ENCODE peak calls at places on chromosomes 12 and 14, in six cellular contexts. F is colonic mucosa, Z is left ventricle myocardium inferior, L is mammary epithelial cell, X is adrenal gland, W is endodermal cell. N is an unnamed sample.
A peak's percentile ranks its signal among the peaks of the same experiment; 100 is the strongest.

GRCh38 chr12:56021882-56022497 is 1.1 kb downstream of the IKZF4 start:
- DNase-seq in F (no peak), Z (no peak), X (no peak), L (no peak), W (no peak), N (no peak)

GRCh38 chr14:100327128-100327527 is 4.0 kb downstream of the SLC25A47 start:
- DNase-seq in L (no peak), X (no peak), W (peak; percentile 39), F (no peak), Z (no peak), N (no peak)

GRCh38 chr12:112514926-112515642 is 96.3 kb downstream of the PTPN11 start:
- DNase-seq in X (no peak), W (no peak), L (peak; percentile 13), Z (no peak), F (no peak), N (no peak)

GRCh38 chr14:52342849-52343606 is 28.9 kb downstream of the PTGER2 start:
- DNase-seq in X (no peak), W (no peak), Z (no peak), F (no peak), L (peak; percentile 58), N (no peak)

GRCh38 chr12:46382974-46383653 is 10.5 kb upstream of the SLC38A2 start:
- DNase-seq in L (peak; percentile 95), F (peak; percentile 97), X (peak; percentile 98), W (peak; percentile 98), Z (peak; percentile 97), N (peak; percentile 99)

GRCh38 chr12:52870361-52871290 is 21.8 kb upstream of the KRT78 start:
- DNase-seq in W (peak; percentile 97), Z (peak; percentile 55), L (peak; percentile 52), X (no peak), F (peak; percentile 94), N (no peak)

GRCh38 chr12:31749024-31749704 is 20.3 kb upstream of the AMN1 start:
- DNase-seq in L (peak; percentile 100), W (peak; percentile 86), X (peak; percentile 80), Z (no peak), F (peak; percentile 89), N (peak; percentile 71)

GRCh38 chr12:15044461-15044860 is 71.6 kb downstream of the PDE6H start:
- DNase-seq in X (no peak), W (no peak), F (no peak), Z (no peak), L (no peak), N (no peak)

GRCh38 chr14:91980157-91980556 is 32.7 kb upstream of the FBLN5 start:
- DNase-seq in F (no peak), Z (no peak), W (no peak), X (no peak), L (peak; percentile 93), N (no peak)

GRCh38 chr14:38989917-38990546 is 113.0 kb downstream of the SEC23A start:
- DNase-seq in X (no peak), F (no peak), W (no peak), L (no peak), Z (no peak), N (no peak)

GRCh38 chr14:39441805-39442204 is 9.6 kb upstream of the FBXO33 start:
- DNase-seq in L (no peak), X (no peak), W (no peak), F (no peak), Z (no peak), N (no peak)

GRCh38 chr14:21978184-21978998 is 304.8 kb upstream of the OR4E1 start:
- DNase-seq in F (peak; percentile 34), X (no peak), L (peak; percentile 16), Z (no peak), W (peak; percentile 88), N (no peak)

GRCh38 chr14:30214014-30214413 is 286.4 kb upstream of the PRKD1 start:
- DNase-seq in X (no peak), L (peak; percentile 59), Z (no peak), F (no peak), W (no peak), N (no peak)

GRCh38 chr12:2804390-2805145 is 7.9 kb upstream of the ITFG2 start:
- DNase-seq in W (no peak), X (peak; percentile 81), Z (peak; percentile 76), L (no peak), F (no peak), N (peak; percentile 85)

GRCh38 chr14:79587875-79588274 is 623.4 kb downstream of the DIO2 start:
- DNase-seq in L (no peak), W (no peak), Z (no peak), F (no peak), X (no peak), N (no peak)

GRCh38 chr12:12079291-12079690 is 8.6 kb downstream of the BCL2L14 start:
- DNase-seq in X (no peak), F (no peak), L (peak; percentile 3), W (peak; percentile 43), Z (no peak), N (no peak)

GRCh38 chr14:103492572-103492971 is 30.1 kb downstream of the CKB start:
- DNase-seq in F (no peak), X (peak; percentile 25), L (no peak), W (no peak), Z (no peak), N (no peak)

GRCh38 chr12:95228617-95229016 is 11.0 kb downstream of the VEZT start:
- DNase-seq in X (no peak), L (no peak), Z (no peak), F (no peak), W (no peak), N (no peak)

GRCh38 chr14:40899435-40899834 is 707.2 kb upstream of the LRFN5 start:
- DNase-seq in F (no peak), L (no peak), W (no peak), X (no peak), Z (no peak), N (no peak)

GRCh38 chr12:106645074-106645421 is 62.2 kb downstream of the RFX4 start:
- DNase-seq in Z (peak; percentile 59), W (no peak), X (peak; percentile 59), F (peak; percentile 78), L (peak; percentile 86), N (no peak)

GRCh38 chr12:1630081-1630826 is 1.2 kb downstream of the WNT5B start:
- DNase-seq in X (peak; percentile 67), Z (peak; percentile 63), L (no peak), W (peak; percentile 88), F (peak; percentile 57), N (peak; percentile 75)

GRCh38 chr12:91926810-91927209 is 218.8 kb downstream of the BTG1 start:
- DNase-seq in X (no peak), F (no peak), Z (no peak), W (no peak), L (peak; percentile 50), N (no peak)

DNA sequence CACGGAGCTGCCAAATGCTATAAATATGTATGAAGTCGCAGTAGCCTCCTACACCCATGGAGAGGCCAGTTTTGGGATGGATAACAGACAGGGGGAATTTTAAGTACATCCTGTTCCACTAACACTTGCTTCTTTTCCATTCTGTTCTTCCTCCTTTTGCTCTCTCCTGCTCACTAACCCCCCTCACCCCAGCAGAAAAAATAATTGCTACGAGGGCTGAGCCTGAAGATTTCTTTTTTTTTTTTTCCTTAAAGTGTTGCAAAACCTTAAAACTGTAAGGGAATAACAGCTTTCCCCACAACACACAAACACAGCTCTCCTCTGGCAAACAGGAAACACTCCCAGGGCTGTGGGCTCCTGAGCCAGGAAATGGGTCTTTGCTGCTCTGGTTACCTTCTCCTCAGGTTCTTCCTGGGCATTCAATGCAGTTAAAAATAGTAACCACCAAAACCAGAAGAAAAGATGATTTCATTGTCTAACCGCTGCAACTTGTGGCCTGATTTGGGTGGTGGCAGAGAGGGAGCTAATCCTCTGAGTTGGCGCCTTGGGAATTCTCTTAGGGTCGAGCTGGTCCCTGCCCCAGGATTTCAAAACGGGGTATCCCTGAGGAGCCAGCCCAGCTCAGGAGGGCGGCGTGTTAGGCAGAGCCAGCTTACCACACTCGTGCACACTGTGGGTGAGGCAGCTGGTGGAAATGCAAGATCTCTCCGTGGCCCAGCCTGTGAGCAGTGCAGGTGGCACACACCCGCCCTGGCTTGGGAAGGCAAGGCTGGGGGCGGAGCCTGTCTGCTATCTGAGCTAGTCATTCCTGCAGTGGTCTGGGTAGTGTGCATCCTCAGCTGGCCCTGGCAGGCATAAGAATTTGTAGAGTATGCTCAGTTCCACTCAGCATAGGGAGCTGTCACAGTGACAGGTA is 17.1 kb upstream of the EMP1 start:
- DNase-seq in L (peak; percentile 80), X (no peak), F (peak; percentile 55), W (peak; percentile 90), Z (peak; percentile 41), N (no peak)
- H3K4me1 ChIP-seq in L (peaks cover 32% of the 10 kb centered on the region), X (peaks cover 5% of the 10 kb centered on the region), F (peaks cover 3% of the 10 kb centered on the region), W (no peaks in the 10 kb centered on the region), Z (peaks cover 16% of the 10 kb centered on the region), N (no peaks in the 10 kb centered on the region)

GRCh38 chr12:116878567-116879508 is 2.4 kb downstream of the HRK start:
- DNase-seq in L (peak; percentile 45), Z (no peak), F (peak; percentile 62), W (peak; percentile 84), X (no peak), N (no peak)
- H3K4me3 ChIP-seq in L (peak overlapping the region; percentile 31), Z (peak overlapping the region; percentile 63), F (peak overlapping the region; percentile 29), W (peak overlapping the region; percentile 80), X (no peak overlapping the region), N (peak overlapping the region; percentile 43)

GRCh38 chr12:54330442-54330841 is 5.5 kb downstream of the COPZ1 start:
- DNase-seq in X (no peak), W (no peak), Z (no peak), F (no peak), L (no peak), N (no peak)

GRCh38 chr12:54333420-54334034 is 8.6 kb downstream of the COPZ1 start:
- DNase-seq in Z (no peak), F (no peak), X (no peak), W (no peak), L (no peak), N (no peak)

GRCh38 chr12:54331461-54331860 is 6.5 kb downstream of the COPZ1 start:
- DNase-seq in X (no peak), Z (no peak), L (no peak), W (no peak), F (no peak), N (no peak)

GRCh38 chr12:54328595-54329337 is 3.8 kb downstream of the COPZ1 start:
- DNase-seq in W (no peak), F (no peak), Z (no peak), X (no peak), L (no peak), N (no peak)

GRCh38 chr12:54329756-54330155 is 4.8 kb downstream of the COPZ1 start:
- DNase-seq in F (no peak), Z (no peak), L (no peak), W (peak; percentile 60), X (no peak), N (no peak)
- H3K4me1 ChIP-seq in F (peaks cover 32% of the 10 kb centered on the region), Z (peaks cover 84% of the 10 kb centered on the region), L (peaks cover 23% of the 10 kb centered on the region), W (peaks cover 5% of the 10 kb centered on the region), X (peaks cover 70% of the 10 kb centered on the region), N (peaks cover 39% of the 10 kb centered on the region)

GRCh38 chr14:69573205-69573840 is 1.3 kb downstream of the CCDC177 start:
- DNase-seq in L (no peak), Z (no peak), F (no peak), W (no peak), X (no peak), N (no peak)

GRCh38 chr14:69572634-69573135 is 2.0 kb downstream of the CCDC177 start:
- DNase-seq in X (no peak), F (no peak), W (no peak), L (no peak), Z (no peak), N (no peak)

GRCh38 chr14:69574954-69575295 is 254 bp upstream of the CCDC177 start:
- DNase-seq in F (no peak), Z (no peak), L (no peak), W (no peak), X (no peak), N (no peak)

GRCh38 chr14:69573841-69574265 is 818 bp downstream of the CCDC177 start:
- DNase-seq in F (no peak), W (peak; percentile 82), L (no peak), X (no peak), Z (no peak), N (no peak)

GRCh38 chr14:69574266-69574953 is at the start of gene CCDC177:
- DNase-seq in W (peak; percentile 90), Z (no peak), X (peak; percentile 82), F (peak; percentile 63), L (peak; percentile 48), N (no peak)
- H3K4me3 ChIP-seq in W (peak within 1 kb of the TSS; percentile 81), Z (peak within 1 kb of the TSS; percentile 66), X (no peak within 1 kb of the TSS), F (peak within 1 kb of the TSS; percentile 1), L (no peak within 1 kb of the TSS), N (no peak within 1 kb of the TSS)

N was measured in tibial artery.